ENCODE peak calls at places on chromosomes 2 and 18, in five cellular contexts. L, B, S, M and I are unnamed samples. For H3K4me1 and H3K9me3, the result is how much of the 10 kb centered on the place peaks cover.

GRCh38 chr2:76998713-76999112 is 523.5 kb downstream of the LRRTM4 start:
- DNase-seq in L (no peak), S (no peak), B (no peak), M (no peak), I (no peak)

GRCh38 chr2:99880148-99880983 is 262.0 kb downstream of the AFF3 start:
- DNase-seq in M (no peak), S (no peak), L (no peak), B (no peak), I (peak)

GRCh38 chr2:9258953-9259399 is 52.4 kb downstream of the ASAP2 start:
- DNase-seq in B (peak), S (no peak), L (no peak), M (no peak), I (no peak)

GRCh38 chr2:158984554-158985207 is 16.2 kb downstream of the TANC1 start:
- DNase-seq in S (no peak), B (no peak), L (no peak), M (no peak), I (no peak)

GRCh38 chr2:218904176-218904575 is 23.5 kb downstream of the WNT10A start:
- DNase-seq in M (no peak), B (no peak), S (no peak), L (no peak), I (no peak)

GRCh38 chr2:33275689-33276444 is 200.6 kb upstream of the RASGRP3 start:
- DNase-seq in B (peak), M (peak), L (no peak), S (no peak), I (peak)

GRCh38 chr2:191051825-191052778 is 38.1 kb upstream of the STAT1 start:
- DNase-seq in B (no peak), L (no peak), M (no peak), S (peak), I (peak)

GRCh38 chr2:181784556-181784955 is 104.2 kb upstream of the NEUROD1 start:
- DNase-seq in L (no peak), M (no peak), B (no peak), S (no peak), I (peak)

GRCh38 chr2:11824901-11825592 is 78.6 kb downstream of the LPIN1 start:
- DNase-seq in B (no peak), M (no peak), S (no peak), L (no peak), I (no peak)

GRCh38 chr2:181581534-181581933 is 75.4 kb downstream of the CERKL start:
- DNase-seq in L (no peak), B (no peak), S (peak), M (no peak), I (no peak)

GRCh38 chr2:170895023-170895759 is 33.9 kb upstream of the GORASP2 start:
- DNase-seq in S (no peak), L (no peak), B (no peak), M (no peak), I (no peak)

GRCh38 chr2:100898035-100898689 is 78.2 kb downstream of the NPAS2 start:
- DNase-seq in M (no peak), L (no peak), S (no peak), B (no peak), I (no peak)

GRCh38 chr2:37771600-37772088 is 100.2 kb upstream of the CDC42EP3 start:
- DNase-seq in L (no peak), S (no peak), M (no peak), B (no peak), I (no peak)

GRCh38 chr18:28175930-28176673 is 828 bp downstream of the CDH2 start:
- DNase-seq in B (no peak), M (peak), L (no peak), S (peak), I (peak)

GRCh38 chr2:220569380-220569779 is 942.0 kb downstream of the SLC4A3 start:
- DNase-seq in L (no peak), M (no peak), B (no peak), S (no peak), I (no peak)

GRCh38 chr2:209666296-209666695 is 105.3 kb upstream of the UNC80 start:
- DNase-seq in B (no peak), M (no peak), S (no peak), L (no peak), I (no peak)

GRCh38 chr2:112216158-112216557 is 38.7 kb downstream of the ZC3H8 start:
- DNase-seq in L (no peak), M (no peak), S (no peak), B (no peak), I (no peak)

DNA sequence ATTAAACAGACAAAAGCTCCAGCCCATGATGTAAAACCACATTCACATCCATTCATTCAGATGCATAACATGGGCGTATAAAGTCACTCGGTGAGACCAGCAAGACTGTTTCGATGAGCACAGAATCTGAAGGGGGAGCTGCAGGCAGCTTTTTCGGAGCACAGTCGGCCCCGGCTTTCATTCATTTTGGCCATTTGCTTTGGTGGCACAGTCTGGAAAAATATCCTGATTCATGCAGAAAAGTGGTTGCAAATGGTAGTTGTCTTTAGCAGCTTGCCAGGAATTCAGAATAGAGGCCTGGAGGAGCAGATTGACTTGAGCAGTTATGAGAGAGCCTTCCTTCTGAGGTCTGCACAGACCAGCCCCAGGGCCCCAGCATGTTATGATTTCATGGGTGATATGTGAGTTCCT is 11.2 kb downstream of the ARID5A start:
- DNase-seq in M (no peak), S (no peak), B (no peak), L (peak), I (peak)
- H3K4me1 ChIP-seq in M (under half), S (under half), B (under half), L (under half), I (under half)

DNA sequence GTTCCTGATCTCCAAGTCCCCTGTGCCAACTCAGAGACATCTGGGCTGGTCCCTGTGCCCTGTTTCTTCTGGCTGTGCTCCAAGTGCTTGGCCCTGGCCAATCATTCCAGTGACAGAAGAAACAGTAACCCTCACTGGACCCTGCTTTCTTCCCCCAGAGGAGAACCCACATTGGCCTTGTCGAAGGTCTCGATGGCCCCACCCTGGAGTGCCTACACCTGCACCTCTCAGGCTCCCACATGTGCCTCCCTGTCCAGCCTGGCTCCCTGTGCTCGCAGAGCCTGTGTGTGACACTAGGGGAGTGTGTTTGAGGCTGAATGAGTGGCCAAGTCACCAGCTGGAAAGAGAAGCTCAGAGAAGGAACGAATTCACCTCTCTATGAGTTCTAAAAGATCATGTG is 5.9 kb upstream of the MAL start:
- DNase-seq in M (no peak), B (no peak), S (no peak), L (no peak), I (no peak)
- H3K9me3 ChIP-seq in M (under half), B (under half), S (under half), L (under half), I (under half)

GRCh38 chr18:62485684-62486083 is 37.1 kb upstream of the ZCCHC2 start:
- DNase-seq in B (no peak), M (no peak), S (no peak), L (no peak), I (peak)
- H3K4me3 ChIP-seq in B (no peak), M (no peak), S (no peak), L (no peak), I (no peak)

GRCh38 chr2:200968735-200969134 is 5.3 kb upstream of the ORC2 start:
- DNase-seq in S (no peak), L (no peak), B (no peak), M (no peak), I (no peak)
- H3K4me1 ChIP-seq in S (under half), L (under half), B (under half), M (under half), I (under half)

DNA sequence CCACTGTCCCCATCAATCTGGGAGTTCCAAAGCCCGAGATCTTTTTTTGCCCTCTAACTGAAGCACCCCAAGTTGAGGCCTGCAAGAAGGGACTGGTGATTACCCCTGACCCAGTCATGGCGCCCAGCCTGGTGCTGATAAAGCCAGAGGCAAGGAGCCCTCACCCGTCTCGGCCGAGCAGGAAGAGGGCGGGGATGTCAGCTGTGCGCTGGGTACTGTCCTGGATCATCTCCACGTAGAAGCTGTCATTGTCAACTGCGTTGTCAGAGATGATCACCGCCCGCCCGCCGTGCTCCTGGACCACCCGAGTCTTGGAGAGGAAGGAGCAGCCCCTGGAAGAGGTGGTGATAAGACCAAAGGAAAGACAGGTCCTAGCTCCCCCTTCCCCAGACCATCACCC is 4.4 kb downstream of the PRADC1 start:
- DNase-seq in M (no peak), S (no peak), B (no peak), L (no peak), I (no peak)
- H3K9me3 ChIP-seq in M (under half), S (under half), B (under half), L (under half), I (under half)

GRCh38 chr2:26185954-26186353 is 13.1 kb downstream of the GAREM2 start:
- DNase-seq in B (no peak), M (no peak), S (no peak), L (peak), I (no peak)
- H3K4me3 ChIP-seq in B (no peak), M (no peak), S (no peak), L (no peak), I (no peak)